ENCODE peak calls at places on chromosomes 12 and 14, in seven cellular contexts. J is HCT116, O is heart right ventricle, H is IMR-90, G is Peyer's patch, P is MG63, U is right lobe of liver. F is an unnamed sample. For H3K9me3, the result is how much of the 10 kb centered on the place peaks cover.

GRCh38 chr12:56189336-56189917 is at the start of gene SMARCC2:
- DNase-seq in U (peak), H (peak), O (peak), J (peak), G (peak), P (peak), F (peak)

GRCh38 chr12:109236257-109236656 is 72.8 kb downstream of the FOXN4 start:
- DNase-seq in H (no peak), O (no peak), U (no peak), G (no peak), J (no peak), P (no peak), F (no peak)

GRCh38 chr14:94773017-94773681 is 3.2 kb upstream of the GSC start:
- DNase-seq in G (no peak), H (no peak), P (no peak), O (no peak), U (no peak), J (no peak), F (no peak)

GRCh38 chr12:76085159-76085868 is 829 bp upstream of the NAP1L1 start:
- DNase-seq in H (peak), P (no peak), U (no peak), J (no peak), O (no peak), G (no peak), F (no peak)

GRCh38 chr12:56900583-56900982 is 33.6 kb downstream of the SDR9C7 start:
- DNase-seq in H (peak), G (no peak), J (peak), P (peak), U (no peak), O (no peak), F (no peak)

GRCh38 chr12:39499296-39499695 is 56.4 kb upstream of the KIF21A start:
- DNase-seq in H (no peak), G (no peak), J (no peak), U (no peak), O (no peak), P (no peak), F (no peak)

GRCh38 chr14:74765721-74766120 is 2.6 kb downstream of the YLPM1 start:
- DNase-seq in P (no peak), J (no peak), G (no peak), H (no peak), O (no peak), U (no peak), F (no peak)

GRCh38 chr12:124391340-124392261 is 96.7 kb downstream of the RFLNA start:
- DNase-seq in G (no peak), J (peak), H (peak), O (peak), U (peak), P (peak), F (peak)

GRCh38 chr14:76259029-76259735 is 107.5 kb downstream of the GPATCH2L start:
- DNase-seq in P (no peak), G (no peak), O (no peak), J (no peak), U (no peak), H (no peak), F (no peak)

GRCh38 chr14:98131406-98131805 is 1140.6 kb downstream of the BCL11B start:
- DNase-seq in G (no peak), U (no peak), P (no peak), J (no peak), O (no peak), H (no peak), F (no peak)

GRCh38 chr14:90405755-90406154 is 8.9 kb downstream of the CALM1 start:
- DNase-seq in J (no peak), H (no peak), O (no peak), G (no peak), P (no peak), U (no peak), F (no peak)

GRCh38 chr12:103928736-103929050 is 1.5 kb upstream of the HSP90B1 start:
- DNase-seq in U (no peak), J (no peak), P (no peak), O (peak), H (no peak), G (peak), F (no peak)

GRCh38 chr12:18747960-18748359 is 10.0 kb downstream of the CAPZA3 start:
- DNase-seq in P (peak), U (no peak), J (no peak), O (no peak), H (peak), G (no peak), F (no peak)

GRCh38 chr14:91899213-91899612 is 31.9 kb upstream of the TC2N start:
- DNase-seq in P (no peak), O (no peak), H (no peak), J (no peak), G (no peak), U (peak), F (no peak)

GRCh38 chr14:75023108-75023507 is 20.4 kb downstream of the EIF2B2 start:
- DNase-seq in P (no peak), U (no peak), J (no peak), H (peak), O (no peak), G (no peak), F (no peak)

GRCh38 chr12:114425031-114425626 is 19.2 kb upstream of the TBX5 start:
- DNase-seq in G (no peak), O (no peak), J (no peak), U (no peak), P (no peak), H (peak), F (no peak)

GRCh38 chr14:105839425-105840265 is 313.3 kb downstream of the TMEM121 start:
- DNase-seq in J (no peak), P (no peak), G (peak), U (no peak), O (no peak), H (no peak), F (peak)
- H3K9me3 ChIP-seq in J (under half), P (under half), G (under half), U (under half), O (under half), H (half or more), F (under half)

DNA sequence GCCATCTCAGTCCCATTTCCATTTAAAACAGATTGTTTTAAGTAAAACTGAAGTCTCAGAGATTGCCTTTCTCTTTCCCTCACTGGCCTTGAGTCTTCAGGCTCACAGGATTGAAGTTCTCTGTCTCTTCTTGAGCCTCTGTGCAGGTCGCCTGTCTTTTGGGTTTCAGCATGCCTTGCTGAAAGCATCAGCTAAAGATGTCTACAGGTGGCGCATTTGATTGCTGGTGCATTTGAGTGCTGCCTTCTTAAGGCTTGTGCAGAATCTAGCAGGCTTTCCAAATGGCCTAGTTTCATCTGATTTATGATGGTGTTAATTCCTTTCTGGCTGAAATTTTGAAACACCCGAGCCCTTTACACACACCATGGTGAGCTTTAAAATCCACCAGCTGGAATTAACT is 1062.2 kb upstream of the FBXO33 start:
- DNase-seq in G (no peak), P (no peak), U (no peak), J (no peak), H (no peak), O (no peak), F (no peak)
- H3K9me3 ChIP-seq in G (under half), P (under half), U (under half), J (under half), H (under half), O (under half), F (under half)

DNA sequence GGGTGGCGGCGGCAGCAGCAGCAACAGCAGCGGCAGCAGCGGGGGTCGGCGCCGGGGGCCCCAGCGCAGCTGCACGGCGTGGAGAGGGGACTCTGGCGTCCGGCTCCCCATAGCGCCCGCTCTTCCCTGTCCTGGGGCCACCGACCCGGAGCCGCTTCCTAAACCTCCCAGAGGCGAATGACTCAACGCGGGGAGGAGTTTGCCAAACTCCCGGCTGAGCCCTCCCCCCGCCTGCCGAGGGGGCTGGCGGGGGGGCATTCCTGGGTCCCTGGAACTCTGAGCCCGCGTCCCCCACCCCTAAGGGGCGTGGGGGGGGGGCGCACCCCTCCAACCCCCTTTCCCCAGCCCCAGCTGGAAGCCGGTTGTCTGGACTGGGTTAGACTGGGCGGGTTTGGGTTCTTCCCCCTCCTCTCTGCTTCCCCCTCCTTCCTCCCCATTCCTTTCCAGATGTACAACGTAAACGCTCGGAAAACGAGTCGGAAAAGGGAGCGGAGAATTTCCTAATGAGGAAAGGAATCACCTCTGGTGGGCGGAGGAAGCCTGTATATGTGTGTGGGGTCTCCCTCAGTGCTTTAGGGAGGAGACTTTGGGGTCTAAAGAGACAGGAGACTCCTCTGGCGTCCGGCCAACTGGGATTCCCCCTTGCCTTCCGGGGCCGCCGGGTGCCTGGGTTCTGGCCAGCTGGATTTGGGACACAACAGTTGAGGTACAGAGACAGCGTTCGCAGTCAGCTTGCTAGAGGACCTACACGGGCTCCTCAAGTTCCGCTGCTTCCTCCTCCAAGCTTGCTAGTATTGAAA is at the start of gene ITGA5:
- DNase-seq in G (no peak), J (peak), O (peak), U (peak), H (peak), P (peak), F (peak)
- H3K9me3 ChIP-seq in G (under half), J (under half), O (under half), U (under half), H (under half), P (under half), F (under half)

GRCh38 chr14:29755311-29756052 is 172.2 kb downstream of the PRKD1 start:
- DNase-seq in O (no peak), P (no peak), U (no peak), H (no peak), G (no peak), J (no peak), F (no peak)

GRCh38 chr14:29754134-29754533 is 173.5 kb downstream of the PRKD1 start:
- DNase-seq in P (no peak), H (no peak), U (no peak), O (no peak), J (no peak), G (no peak), F (no peak)

GRCh38 chr14:29757711-29758233 is 169.9 kb downstream of the PRKD1 start:
- DNase-seq in H (no peak), O (no peak), U (no peak), J (no peak), P (no peak), G (no peak), F (no peak)

GRCh38 chr14:29759521-29760340 is 167.9 kb downstream of the PRKD1 start:
- DNase-seq in G (no peak), J (no peak), P (no peak), U (no peak), O (no peak), H (no peak), F (no peak)

GRCh38 chr14:29757188-29757680 is 170.4 kb downstream of the PRKD1 start:
- DNase-seq in U (no peak), J (no peak), H (no peak), G (no peak), P (no peak), O (no peak), F (no peak)
- H3K9me3 ChIP-seq in U (under half), J (under half), H (under half), G (under half), P (under half), O (under half), F (under half)

GRCh38 chr12:34236073-34236472 is 213.8 kb downstream of the ALG10 start:
- DNase-seq in P (no peak), H (no peak), U (no peak), O (no peak), G (no peak), J (no peak), F (no peak)
- H3K9me3 ChIP-seq in P (under half), H (under half), U (under half), O (under half), G (under half), J (under half), F (under half)